ENCODE peak calls at places on chromosomes 16 and 17, in four cellular contexts. N, B, X and E are unnamed samples.

GRCh38 chr16:14500791-14501190 is 129.3 kb downstream of the PARN start:
- DNase-seq in X (no peak), B (no peak), N (no peak), E (no peak)

GRCh38 chr17:77098884-77099545 is 41.8 kb upstream of the SEC14L1 start:
- DNase-seq in N (no peak), B (no peak), X (no peak), E (no peak)

GRCh38 chr16:2595376-2596200 is 57.8 kb downstream of the PDPK1 start:
- DNase-seq in N (no peak), X (no peak), B (no peak), E (no peak)

GRCh38 chr17:42361781-42362186 is 26.5 kb downstream of the STAT3 start:
- DNase-seq in B (no peak), X (no peak), N (no peak), E (no peak)

GRCh38 chr17:49717371-49717841 is 9.6 kb upstream of the SLC35B1 start:
- DNase-seq in X (no peak), N (no peak), B (no peak), E (no peak)

GRCh38 chr16:87945351-87946042 is 5.7 kb upstream of the BANP start:
- DNase-seq in X (no peak), B (no peak), N (peak), E (peak)

GRCh38 chr16:17404903-17405691 is 65.7 kb downstream of the XYLT1 start:
- DNase-seq in X (peak), N (no peak), B (no peak), E (no peak)

GRCh38 chr16:21263640-21264211 is 14.4 kb downstream of the CRYM start:
- DNase-seq in B (no peak), X (no peak), N (no peak), E (no peak)